ENCODE peak calls at places on chromosomes 4 and X, in six cellular contexts. T, M, C, B, S and D are unnamed samples.

GRCh38 chr4:7487998-7488671 is 53.4 kb upstream of the PSAPL1 start:
- DNase-seq in T (no peak), M (no peak), C (no peak), B (no peak), S (no peak), D (no peak)

GRCh38 chrX:3598696-3599095 is 114.8 kb downstream of the PRKX start:
- DNase-seq in T (no peak), M (no peak), C (no peak), B (no peak), S (no peak), D (no peak)

GRCh38 chr4:184843984-184844554 is 18.3 kb upstream of the ACSL1 start:
- DNase-seq in T (no peak), M (no peak), C (no peak), B (no peak), S (no peak), D (no peak)

GRCh38 chrX:111492085-111492484 is 19.4 kb upstream of the SERTM2 start:
- DNase-seq in T (no peak), M (no peak), C (peak; percentile 68), B (no peak), S (no peak), D (no peak)

GRCh38 chr4:154049457-154050181 is 260.7 kb upstream of the SFRP2 start:
- DNase-seq in T (no peak), M (peak; percentile 78), C (peak; percentile 72), B (no peak), S (no peak), D (no peak)

GRCh38 chr4:127188847-127189246 is 443.9 kb upstream of the INTU start:
- DNase-seq in T (no peak), M (peak; percentile 18), C (peak; percentile 9), B (no peak), S (no peak), D (no peak)

GRCh38 chr4:125085-125820 is 952 bp downstream of the ZNF718 start:
- DNase-seq in T (peak; percentile 56), M (peak; percentile 68), C (peak; percentile 29), B (peak; percentile 20), S (no peak), D (no peak)

GRCh38 chrX:106698693-106699092 is 27.8 kb upstream of the RNF128 start:
- DNase-seq in T (no peak), M (no peak), C (peak; percentile 11), B (no peak), S (no peak), D (no peak)

GRCh38 chrX:30643313-30643821 is 9.9 kb upstream of the GK start:
- DNase-seq in T (no peak), M (no peak), C (peak; percentile 91), B (no peak), S (no peak), D (no peak)

GRCh38 chr4:84582988-84583870 is at the start of gene CDS1:
- DNase-seq in T (peak; percentile 15), M (peak; percentile 44), C (no peak), B (peak; percentile 46), S (peak; percentile 89), D (peak; percentile 44)

GRCh38 chrX:145002776-145003175 is 244.5 kb upstream of the SPANXN1 start:
- DNase-seq in T (no peak), M (no peak), C (peak; percentile 2), B (no peak), S (no peak), D (no peak)

GRCh38 chrX:19956923-19957322 is 33.9 kb downstream of the BCLAF3 start:
- DNase-seq in T (no peak), M (no peak), C (no peak), B (no peak), S (no peak), D (no peak)

GRCh38 chr4:145951931-145952330 is 13.3 kb upstream of the ZNF827 start:
- DNase-seq in T (no peak), M (no peak), C (no peak), B (no peak), S (no peak), D (no peak)

GRCh38 chr4:1179976-1180375 is 7.6 kb upstream of the SPON2 start:
- DNase-seq in T (no peak), M (no peak), C (no peak), B (no peak), S (no peak), D (no peak)

GRCh38 chr4:176150283-176150682 is 45.1 kb downstream of the SPATA4 start:
- DNase-seq in T (peak; percentile 18), M (no peak), C (peak; percentile 51), B (no peak), S (no peak), D (no peak)

GRCh38 chr4:40763228-40763716 is 13.5 kb downstream of the NSUN7 start:
- DNase-seq in T (peak; percentile 91), M (no peak), C (peak; percentile 81), B (no peak), S (no peak), D (no peak)

GRCh38 chr4:140286503-140286902 is 86.9 kb upstream of the SCOC start:
- DNase-seq in T (no peak), M (no peak), C (no peak), B (peak; percentile 65), S (no peak), D (no peak)

GRCh38 chr4:74433043-74433442 is 11.9 kb upstream of the AREG start:
- DNase-seq in T (no peak), M (no peak), C (peak; percentile 22), B (no peak), S (no peak), D (no peak)

GRCh38 chrX:45351478-45351877 is 150.8 kb upstream of the DIPK2B start:
- DNase-seq in T (no peak), M (no peak), C (peak; percentile 48), B (no peak), S (no peak), D (no peak)

GRCh38 chr4:19983072-19983471 is 268.6 kb upstream of the SLIT2 start:
- DNase-seq in T (no peak), M (no peak), C (peak; percentile 95), B (no peak), S (no peak), D (no peak)

GRCh38 chrX:6758234-6758633 is 223.3 kb upstream of the VCX3A start:
- DNase-seq in T (no peak), M (no peak), C (no peak), B (no peak), S (no peak), D (no peak)

GRCh38 chrX:105608745-105609144 is 213.6 kb upstream of the NRK start:
- DNase-seq in T (no peak), M (no peak), C (no peak), B (no peak), S (no peak), D (no peak)

GRCh38 chr4:88792268-88792781 is 94.7 kb upstream of the NAP1L5 start:
- DNase-seq in T (peak; percentile 32), M (no peak), C (peak; percentile 90), B (no peak), S (no peak), D (no peak)

GRCh38 chrX:20515841-20516461 is 249.2 kb upstream of the RPS6KA3 start:
- DNase-seq in T (peak; percentile 68), M (no peak), C (peak; percentile 60), B (no peak), S (no peak), D (no peak)

GRCh38 chr4:156575430-156576073 is 396.0 kb downstream of the PDGFC start:
- DNase-seq in T (no peak), M (no peak), C (no peak), B (no peak), S (no peak), D (no peak)

GRCh38 chr4:9875516-9875915 is 94.1 kb downstream of the DRD5 start:
- DNase-seq in T (no peak), M (no peak), C (no peak), B (no peak), S (no peak), D (no peak)

GRCh38 chr4:55910140-55910539 is 38.6 kb upstream of the CEP135 start:
- DNase-seq in T (no peak), M (no peak), C (no peak), B (no peak), S (no peak), D (no peak)

GRCh38 chr4:91373546-91373945 is 930.2 kb upstream of the GRID2 start:
- DNase-seq in T (no peak), M (no peak), C (no peak), B (no peak), S (no peak), D (no peak)

GRCh38 chr4:41080964-41081363 is 133.4 kb downstream of the APBB2 start:
- DNase-seq in T (no peak), M (no peak), C (no peak), B (no peak), S (no peak), D (no peak)

DNA sequence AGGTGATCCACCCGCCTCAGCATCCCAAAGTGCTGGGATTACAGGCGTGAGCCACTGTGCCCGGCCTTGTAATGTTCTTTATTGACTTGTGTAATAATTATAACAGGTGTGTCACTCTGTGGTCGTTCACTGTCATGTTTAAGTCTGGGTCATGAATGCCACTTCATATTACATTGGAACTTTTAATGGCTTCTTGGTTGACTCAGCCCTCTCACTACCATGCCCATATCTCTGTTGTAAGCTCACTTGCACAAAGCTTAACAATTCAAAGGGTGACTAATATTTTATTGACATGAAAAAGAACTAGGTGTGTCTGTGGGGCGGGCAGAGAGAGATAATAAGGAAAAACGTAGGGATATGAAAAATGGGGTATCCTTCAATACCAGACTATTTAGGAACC is 639.7 kb upstream of the ACTRT1 start:
- DNase-seq in T (no peak), M (no peak), C (no peak), B (no peak), S (no peak), D (no peak)
- TF ChIP-seq CTCF in T (no peak), M (no peak), C (no peak), B (no peak), S (no peak), D (no peak)

GRCh38 chr4:80188457-80188800 is 8.9 kb upstream of the PRDM8 start:
- DNase-seq in T (no peak), M (no peak), C (no peak), B (no peak), S (no peak), D (no peak)

GRCh38 chr4:80192252-80192866 is 4.9 kb upstream of the PRDM8 start:
- DNase-seq in T (no peak), M (no peak), C (no peak), B (no peak), S (no peak), D (no peak)

GRCh38 chr4:80189581-80189955 is 7.7 kb upstream of the PRDM8 start:
- DNase-seq in T (no peak), M (no peak), C (no peak), B (no peak), S (no peak), D (no peak)

GRCh38 chr4:80188801-80189458 is 8.4 kb upstream of the PRDM8 start:
- DNase-seq in T (no peak), M (no peak), C (no peak), B (no peak), S (no peak), D (no peak)

GRCh38 chr4:80189956-80190671 is 7.2 kb upstream of the PRDM8 start:
- DNase-seq in T (no peak), M (no peak), C (no peak), B (no peak), S (no peak), D (no peak)
- TF ChIP-seq CTCF in T (no peak), M (no peak), C (no peak), B (no peak), S (no peak), D (no peak)

GRCh38 chrX:100829730-100830129 is 9.5 kb downstream of the CSTF2 start:
- DNase-seq in T (peak; percentile 63), M (no peak), C (peak; percentile 17), B (no peak), S (no peak), D (no peak)
- TF ChIP-seq CTCF in T (no peak), M (no peak), C (no peak), B (no peak), S (no peak), D (no peak)

GRCh38 chrX:23385242-23385641 is 50.6 kb downstream of the PTCHD1 start:
- DNase-seq in T (no peak), M (no peak), C (no peak), B (no peak), S (no peak), D (no peak)
- TF ChIP-seq CTCF in T (no peak), M (no peak), C (no peak), B (no peak), S (no peak), D (no peak)